ENCODE peak calls at places on chromosome 20, in seven cellular contexts. C is cerebellar cortex, B is K562, L is prostate gland, U is breast epithelium, A is D341Med, H is fibroblast of mammary gland. T is an unnamed sample.

GRCh38 chr20:56752274-56752673 is 123.2 kb downstream of the TFAP2C start:
- DNase-seq in C (no peak), B (no peak), L (no peak), U (no peak), A (no peak), H (no peak), T (no peak)

GRCh38 chr20:57769756-57770155 is 59.9 kb upstream of the PMEPA1 start:
- DNase-seq in C (no peak), B (no peak), L (no peak), U (no peak), A (no peak), H (no peak), T (no peak)

GRCh38 chr20:5402903-5403531 is 86.3 kb upstream of the PROKR2 start:
- DNase-seq in C (peak), B (peak), L (no peak), U (no peak), A (peak), H (peak), T (peak)

GRCh38 chr20:21102691-21103311 is 3.4 kb downstream of the LINC00237 start:
- DNase-seq in C (no peak), B (no peak), L (no peak), U (no peak), A (peak), H (no peak), T (peak)

GRCh38 chr20:63022501-63022900 is 15.7 kb upstream of the BHLHE23 start:
- DNase-seq in C (no peak), B (no peak), L (no peak), U (no peak), A (no peak), H (no peak), T (no peak)

GRCh38 chr20:41078329-41078728 is 49.7 kb downstream of the TOP1 start:
- DNase-seq in C (no peak), B (no peak), L (peak), U (no peak), A (peak), H (peak), T (no peak)

GRCh38 chr20:51497542-51498467 is 44.7 kb downstream of the NFATC2 start:
- DNase-seq in C (no peak), B (no peak), L (no peak), U (no peak), A (no peak), H (no peak), T (no peak)

GRCh38 chr20:51749674-51750036 is 18.5 kb downstream of the ATP9A start:
- DNase-seq in C (no peak), B (no peak), L (no peak), U (no peak), A (no peak), H (peak), T (no peak)

GRCh38 chr20:11467436-11467835 is 450.3 kb upstream of the BTBD3 start:
- DNase-seq in C (no peak), B (no peak), L (no peak), U (no peak), A (no peak), H (no peak), T (no peak)

GRCh38 chr20:47189060-47189459 is 167.4 kb downstream of the ZMYND8 start:
- DNase-seq in C (no peak), B (no peak), L (no peak), U (no peak), A (no peak), H (no peak), T (no peak)

GRCh38 chr20:36569847-36570429 is 3.5 kb upstream of the TGIF2 start:
- DNase-seq in C (no peak), B (no peak), L (no peak), U (no peak), A (no peak), H (peak), T (no peak)

GRCh38 chr20:33370296-33370695 is 31.0 kb downstream of the CDK5RAP1 start:
- DNase-seq in C (no peak), B (no peak), L (no peak), U (no peak), A (no peak), H (peak), T (no peak)